ENCODE peak calls at places on chromosomes 11 and 22, in seven cellular contexts. H, W, Q, O, R, U and V are unnamed samples.

GRCh38 chr11:77027275-77027674 is 6.9 kb upstream of the B3GNT6 start:
- DNase-seq in H (peak), W (no peak), Q (no peak), O (no peak), R (no peak), U (no peak), V (no peak)

GRCh38 chr11:72430743-72431570 is 3.4 kb downstream of the CLPB start:
- DNase-seq in H (peak), W (no peak), Q (peak), O (peak), R (peak), U (peak), V (no peak)

GRCh38 chr11:122853971-122854446 is 15.7 kb downstream of the CRTAM start:
- DNase-seq in H (peak), W (peak), Q (peak), O (peak), R (peak), U (peak), V (peak)

GRCh38 chr11:110912437-110912836 is 200.2 kb upstream of the ARHGAP20 start:
- DNase-seq in H (no peak), W (no peak), Q (no peak), O (no peak), R (no peak), U (no peak), V (no peak)

GRCh38 chr22:20494978-20495860 is at the start of gene KLHL22:
- DNase-seq in H (no peak), W (peak), Q (no peak), O (no peak), R (no peak), U (no peak), V (no peak)

GRCh38 chr11:84383571-84383970 is 1097.4 kb upstream of the CCDC90B start:
- DNase-seq in H (peak), W (no peak), Q (no peak), O (peak), R (no peak), U (no peak), V (peak)

GRCh38 chr11:68610452-68611116 is 73.8 kb upstream of the GAL start:
- DNase-seq in H (no peak), W (no peak), Q (peak), O (peak), R (no peak), U (no peak), V (no peak)

GRCh38 chr22:23686416-23687024 is 4.3 kb upstream of the RGL4 start:
- DNase-seq in H (no peak), W (no peak), Q (no peak), O (no peak), R (no peak), U (no peak), V (no peak)

GRCh38 chr11:77636738-77637344 is 753 bp downstream of the CLNS1A start:
- DNase-seq in H (no peak), W (no peak), Q (peak), O (no peak), R (no peak), U (no peak), V (no peak)

GRCh38 chr22:39624501-39624821 is 53.9 kb downstream of the CACNA1I start:
- DNase-seq in H (no peak), W (no peak), Q (no peak), O (no peak), R (no peak), U (no peak), V (no peak)

GRCh38 chr11:62461740-62462522 is 43.1 kb downstream of the SCGB1A1 start:
- DNase-seq in H (no peak), W (no peak), Q (no peak), O (peak), R (no peak), U (no peak), V (no peak)

GRCh38 chr11:79546366-79546765 is 105.5 kb upstream of the TENM4 start:
- DNase-seq in H (no peak), W (no peak), Q (no peak), O (no peak), R (no peak), U (no peak), V (no peak)

GRCh38 chr11:67483901-67484665 is 1.3 kb downstream of the AIP start:
- DNase-seq in H (no peak), W (peak), Q (no peak), O (no peak), R (peak), U (no peak), V (no peak)

GRCh38 chr11:65606876-65607613 is 7.0 kb downstream of the MAP3K11 start:
- DNase-seq in H (peak), W (peak), Q (peak), O (peak), R (no peak), U (peak), V (peak)

GRCh38 chr11:129324533-129325175 is 51.0 kb upstream of the BARX2 start:
- DNase-seq in H (no peak), W (peak), Q (no peak), O (no peak), R (no peak), U (no peak), V (no peak)

GRCh38 chr22:43817402-43817801 is 5.3 kb upstream of the EFCAB6 start:
- DNase-seq in H (no peak), W (no peak), Q (no peak), O (no peak), R (no peak), U (no peak), V (no peak)

GRCh38 chr11:104183572-104183971 is 19.6 kb upstream of the PDGFD start:
- DNase-seq in H (no peak), W (no peak), Q (no peak), O (no peak), R (no peak), U (no peak), V (no peak)

GRCh38 chr22:42308887-42309468 is 38.5 kb upstream of the TCF20 start:
- DNase-seq in H (no peak), W (no peak), Q (no peak), O (no peak), R (no peak), U (no peak), V (no peak)

DNA sequence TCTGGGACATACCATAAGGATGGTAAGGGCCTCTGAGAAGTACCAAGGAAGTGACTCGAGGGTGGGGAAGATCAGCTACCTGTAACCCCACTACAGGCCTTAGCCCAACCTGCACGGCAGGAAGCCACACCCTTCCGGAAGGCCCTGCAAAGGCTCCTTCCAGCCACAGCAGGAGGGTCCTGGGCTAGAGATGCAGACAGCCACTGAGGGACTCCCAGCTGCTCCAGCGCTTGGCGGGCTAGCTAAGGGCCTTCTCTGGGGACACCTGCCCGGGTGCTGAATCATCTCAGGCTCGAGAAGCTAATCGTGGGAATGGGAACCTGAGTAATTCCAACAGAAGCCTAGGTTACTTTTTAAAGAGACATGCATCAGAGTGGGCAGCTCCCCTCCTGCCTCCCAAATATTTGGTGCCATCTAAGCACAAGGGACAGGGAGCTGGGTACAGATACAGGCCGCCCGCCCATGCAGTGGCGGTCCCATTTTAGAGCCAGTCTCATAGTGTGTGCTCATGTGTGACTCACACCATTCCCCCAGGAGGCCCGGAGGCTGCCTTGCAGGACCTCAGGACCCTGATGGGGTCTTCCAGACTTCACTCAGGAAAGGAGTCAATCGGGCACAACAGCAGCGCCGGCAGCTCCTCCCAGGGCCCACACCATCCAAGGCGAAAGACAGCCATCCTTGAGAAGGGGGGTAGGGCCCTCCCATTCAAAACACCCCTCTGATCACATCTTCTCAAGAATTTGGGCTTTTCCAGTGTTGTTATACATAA is 8.0 kb downstream of the MYH9 start:
- DNase-seq in H (no peak), W (no peak), Q (no peak), O (no peak), R (peak), U (no peak), V (no peak)
- H3K4me3 ChIP-seq in H (peak), W (no peak), Q (no peak), O (no peak), R (peak), U (no peak), V (no peak)

DNA sequence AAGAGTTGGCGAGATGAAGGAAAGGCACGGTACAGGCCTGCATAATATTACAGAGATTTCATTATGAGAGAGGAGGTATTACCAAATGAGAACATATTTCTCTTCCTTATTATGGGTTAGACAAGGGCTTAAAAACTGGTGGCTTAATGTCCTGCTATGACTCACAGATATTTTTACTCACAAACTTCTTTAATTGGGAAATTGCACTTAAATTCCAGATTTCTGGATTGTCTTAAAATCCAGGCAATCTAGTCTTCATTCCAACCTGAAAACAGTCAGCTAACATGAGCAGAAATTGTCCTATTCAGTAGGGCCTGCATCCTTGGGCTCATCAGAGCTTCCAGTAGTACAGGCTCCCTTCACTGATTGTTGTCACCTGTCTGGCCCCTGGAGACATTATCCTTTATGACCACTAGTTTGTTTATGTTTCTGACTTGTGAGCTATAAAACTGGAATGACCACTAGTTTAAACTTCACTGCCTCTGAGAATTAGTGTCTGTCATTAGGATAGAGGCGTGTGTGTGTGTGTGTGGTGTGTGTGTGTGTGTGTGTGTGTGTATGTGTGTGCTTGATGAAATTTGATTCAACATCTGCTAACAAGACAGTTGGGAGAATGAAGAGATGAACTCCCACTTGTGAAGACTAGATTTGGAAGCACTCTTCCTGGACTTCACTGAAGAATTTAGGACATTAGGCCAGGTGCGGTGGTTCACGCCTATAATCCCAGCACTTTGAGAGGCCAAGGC is 25.1 kb downstream of the DBX1 start:
- DNase-seq in H (no peak), W (no peak), Q (no peak), O (no peak), R (no peak), U (no peak), V (no peak)
- H3K4me3 ChIP-seq in H (no peak), W (no peak), Q (no peak), O (no peak), R (no peak), U (no peak), V (no peak)

GRCh38 chr11:101583180-101584128 is at the start of gene TRPC6:
- DNase-seq in H (no peak), W (no peak), Q (peak), O (peak), R (no peak), U (peak), V (no peak)
- H3K4me3 ChIP-seq in H (peak), W (peak), Q (peak), O (no peak), R (no peak), U (peak), V (peak)

GRCh38 chr11:118318112-118319030 is 13.8 kb downstream of the CD3E start:
- DNase-seq in H (no peak), W (no peak), Q (no peak), O (no peak), R (no peak), U (no peak), V (no peak)

GRCh38 chr11:118312328-118312727 is 7.8 kb downstream of the CD3E start:
- DNase-seq in H (no peak), W (no peak), Q (no peak), O (no peak), R (no peak), U (no peak), V (no peak)

GRCh38 chr11:118311518-118311917 is 7.0 kb downstream of the CD3E start:
- DNase-seq in H (no peak), W (no peak), Q (no peak), O (no peak), R (no peak), U (no peak), V (no peak)

GRCh38 chr11:118313242-118313641 is 8.7 kb downstream of the CD3E start:
- DNase-seq in H (no peak), W (no peak), Q (no peak), O (no peak), R (no peak), U (no peak), V (no peak)

GRCh38 chr11:118314985-118315384 is 10.5 kb downstream of the CD3E start:
- DNase-seq in H (no peak), W (no peak), Q (no peak), O (no peak), R (no peak), U (no peak), V (no peak)
- H3K4me3 ChIP-seq in H (no peak), W (no peak), Q (no peak), O (no peak), R (no peak), U (no peak), V (no peak)

GRCh38 chr11:12007230-12007593 is 1.2 kb downstream of the DKK3 start:
- DNase-seq in H (no peak), W (no peak), Q (peak), O (no peak), R (no peak), U (no peak), V (no peak)
- H3K4me3 ChIP-seq in H (peak), W (no peak), Q (no peak), O (no peak), R (no peak), U (peak), V (no peak)

DNA sequence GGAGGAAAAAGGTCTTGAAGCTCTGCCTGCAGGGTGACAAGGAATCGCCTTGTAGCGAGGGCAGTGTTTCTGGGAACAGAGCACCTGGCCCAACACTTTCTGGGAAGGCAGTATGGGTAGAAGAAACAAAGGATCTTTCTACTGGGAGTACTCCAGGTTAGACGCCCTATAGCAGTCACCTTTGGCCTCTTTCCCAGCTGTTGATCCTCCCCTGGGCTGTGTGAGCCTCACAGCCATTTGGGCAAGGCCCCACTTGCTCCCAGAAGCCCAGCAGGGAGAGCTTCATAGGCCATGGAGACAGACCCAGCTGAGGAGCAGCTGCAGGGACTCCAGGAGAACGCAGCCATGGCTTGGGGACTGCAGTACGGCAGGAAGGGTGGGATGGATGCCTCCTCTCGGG is 1.2 kb downstream of the SLCO2B1 start:
- DNase-seq in H (no peak), W (peak), Q (no peak), O (no peak), R (no peak), U (no peak), V (no peak)
- H3K4me3 ChIP-seq in H (no peak), W (peak), Q (no peak), O (no peak), R (no peak), U (no peak), V (no peak)

DNA sequence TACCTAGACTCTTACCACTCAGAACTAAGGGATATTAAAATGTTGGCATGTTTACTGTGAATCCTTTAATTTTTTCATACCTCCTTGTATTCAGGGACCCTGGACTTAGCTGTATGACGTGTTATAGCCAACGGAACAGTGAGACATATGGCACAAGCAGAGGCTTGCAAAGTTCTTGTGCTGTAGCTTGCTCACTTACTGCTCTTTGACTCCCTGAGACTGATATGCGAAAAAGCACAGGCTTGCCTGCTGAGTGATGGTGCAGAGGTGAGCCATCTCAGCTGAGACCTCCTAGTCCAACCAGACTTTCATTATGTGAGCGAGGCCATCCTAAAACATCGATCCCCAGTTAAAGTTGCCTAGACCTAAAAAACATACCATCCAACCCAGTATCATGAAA is 811.0 kb downstream of the METTL15 start:
- DNase-seq in H (no peak), W (no peak), Q (no peak), O (no peak), R (no peak), U (no peak), V (no peak)
- H3K4me3 ChIP-seq in H (no peak), W (no peak), Q (no peak), O (no peak), R (no peak), U (no peak), V (no peak)

DNA sequence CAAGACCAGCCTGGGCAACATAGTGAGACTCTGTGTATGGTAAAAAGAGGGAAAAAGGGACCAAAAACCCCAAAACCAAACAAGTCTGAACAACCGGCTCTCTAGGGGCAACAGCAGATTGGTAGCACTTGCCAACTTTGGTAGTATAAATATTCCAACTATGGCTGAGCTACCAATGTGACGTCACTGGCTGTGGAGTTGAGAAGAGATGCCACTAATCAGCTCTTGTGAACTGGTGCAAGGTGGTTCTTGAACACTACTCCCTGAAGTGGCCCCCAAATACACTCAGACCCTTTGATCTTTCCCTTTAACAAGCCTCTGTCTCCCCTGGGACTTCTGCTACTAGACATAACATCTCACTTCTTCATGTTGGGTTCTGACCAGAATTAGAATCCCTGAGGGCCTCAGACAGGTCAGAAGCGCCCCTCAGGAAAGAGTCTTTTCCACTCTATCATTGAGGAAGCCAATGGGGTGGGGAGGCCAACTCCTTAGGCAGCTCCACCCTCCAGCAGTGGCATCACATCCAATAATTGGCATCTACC is 49.1 kb downstream of the RPL27A start:
- DNase-seq in H (no peak), W (no peak), Q (no peak), O (no peak), R (no peak), U (no peak), V (no peak)
- H3K4me3 ChIP-seq in H (no peak), W (no peak), Q (no peak), O (no peak), R (no peak), U (no peak), V (no peak)